ENCODE peak calls at places on chromosomes 2 and 18, in six cellular contexts. V is ovary, T is HCT116, P is uterus, D is A549, S is body of pancreas. F is an unnamed sample.

GRCh38 chr2:131094655-131095281 is 1.5 kb upstream of the FAM168B start:
- DNase-seq in P (no peak), T (no peak), S (no peak), V (no peak), D (no peak), F (no peak)

GRCh38 chr2:19185061-19185460 is 173.4 kb downstream of the OSR1 start:
- DNase-seq in T (no peak), V (no peak), S (no peak), D (no peak), P (no peak), F (no peak)

GRCh38 chr2:113703404-113704299 is 52.8 kb downstream of the SLC35F5 start:
- DNase-seq in P (no peak), T (no peak), V (no peak), S (no peak), D (no peak), F (no peak)

GRCh38 chr2:226660524-226660923 is 139.1 kb downstream of the IRS1 start:
- DNase-seq in T (no peak), V (peak; percentile 58), S (peak; percentile 29), D (no peak), P (peak; percentile 88), F (peak; percentile 84)

GRCh38 chr2:237896507-237896892 is 37.1 kb downstream of the RAMP1 start:
- DNase-seq in T (no peak), P (no peak), D (no peak), S (no peak), V (no peak), F (no peak)

GRCh38 chr2:37377187-37377532 is 32.7 kb downstream of the QPCT start:
- DNase-seq in T (no peak), P (peak; percentile 36), S (no peak), D (no peak), V (no peak), F (peak; percentile 74)

GRCh38 chr18:25126751-25127150 is 225.2 kb downstream of the ZNF521 start:
- DNase-seq in T (no peak), D (no peak), S (no peak), P (no peak), V (no peak), F (no peak)

GRCh38 chr2:102289129-102289528 is 22.2 kb upstream of the IL1RL1 start:
- DNase-seq in S (no peak), D (no peak), V (no peak), P (no peak), T (no peak), F (no peak)

GRCh38 chr2:231687133-231687852 is 21.0 kb upstream of the PTMA start:
- DNase-seq in D (peak; percentile 70), P (no peak), T (no peak), S (peak; percentile 70), V (peak; percentile 52), F (peak; percentile 62)

GRCh38 chr18:80009661-80010550 is 21.5 kb upstream of the TXNL4A start:
- DNase-seq in V (no peak), T (peak; percentile 75), S (peak; percentile 51), P (peak; percentile 52), D (peak; percentile 69), F (peak; percentile 92)

DNA sequence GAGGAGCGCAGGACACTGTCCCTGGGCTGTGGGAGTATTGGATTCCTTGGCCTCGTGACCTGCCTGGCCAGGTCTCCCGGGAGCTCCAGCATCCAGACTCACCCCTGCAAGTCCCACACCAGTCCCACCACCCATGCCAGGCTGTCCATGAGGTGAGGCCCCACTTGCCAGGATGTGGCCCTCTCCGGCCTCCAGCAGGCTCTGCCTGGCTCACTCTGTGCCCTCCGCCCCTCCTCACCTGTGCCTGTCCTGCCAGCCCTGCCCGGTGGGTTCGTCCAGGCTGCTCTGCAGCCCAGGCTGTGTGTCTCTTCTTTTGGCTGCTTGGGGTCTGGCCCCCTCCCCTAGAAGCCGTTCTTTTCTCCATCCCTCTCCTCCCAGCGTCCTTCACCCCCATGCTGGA is 436.8 kb upstream of the MYT1L start:
- DNase-seq in V (no peak), T (no peak), S (no peak), P (no peak), D (no peak), F (no peak)
- H3K9me3 ChIP-seq in V (no peaks in the 10 kb centered on the region), T (no peaks in the 10 kb centered on the region), S (no peaks in the 10 kb centered on the region), P (no peaks in the 10 kb centered on the region), D (no peaks in the 10 kb centered on the region), F (no peaks in the 10 kb centered on the region)

GRCh38 chr2:101124684-101125366 is 26.4 kb downstream of the TBC1D8 start:
- DNase-seq in V (no peak), P (peak; percentile 84), D (peak; percentile 91), T (peak; percentile 93), S (peak; percentile 75), F (peak; percentile 87)

GRCh38 chr2:101124061-101124460 is 27.1 kb downstream of the TBC1D8 start:
- DNase-seq in T (no peak), P (no peak), S (no peak), D (no peak), V (no peak), F (no peak)

GRCh38 chr2:101119431-101119830 is 31.8 kb downstream of the TBC1D8 start:
- DNase-seq in S (peak; percentile 86), T (no peak), D (no peak), V (no peak), P (peak; percentile 60), F (peak; percentile 51)

GRCh38 chr2:101120124-101120996 is 30.8 kb downstream of the TBC1D8 start:
- DNase-seq in S (peak; percentile 99), T (peak; percentile 85), P (peak; percentile 78), D (peak; percentile 49), V (no peak), F (peak; percentile 100)

GRCh38 chr2:101121174-101121573 is 30.0 kb downstream of the TBC1D8 start:
- DNase-seq in S (peak; percentile 70), D (no peak), P (no peak), T (no peak), V (no peak), F (peak; percentile 71)
- TF ChIP-seq POLR2A in S (no peak), D (no peak), P (no peak), T (no peak), V (no peak), F (peak; percentile 85)

GRCh38 chr2:9337901-9338300 is 85.4 kb downstream of the ITGB1BP1 start:
- DNase-seq in S (no peak), V (no peak), P (no peak), D (no peak), T (no peak), F (no peak)

GRCh38 chr2:9334722-9335121 is 88.6 kb downstream of the ITGB1BP1 start:
- DNase-seq in D (no peak), P (no peak), S (no peak), V (no peak), T (no peak), F (no peak)

GRCh38 chr2:9335322-9335754 is 88.0 kb downstream of the ITGB1BP1 start:
- DNase-seq in T (no peak), P (no peak), S (peak; percentile 11), V (no peak), D (no peak), F (no peak)

GRCh38 chr2:9336534-9337354 is 86.6 kb downstream of the ITGB1BP1 start:
- DNase-seq in P (peak; percentile 87), V (peak; percentile 79), T (no peak), S (peak; percentile 64), D (no peak), F (no peak)

GRCh38 chr2:9336209-9336533 is 87.2 kb downstream of the ITGB1BP1 start:
- DNase-seq in D (no peak), P (no peak), S (no peak), T (no peak), V (no peak), F (no peak)
- H3K27ac ChIP-seq in D (no peak overlapping the region), P (peak overlapping the region; percentile 61), S (no peak overlapping the region), T (no peak overlapping the region), V (no peak overlapping the region), F (no peak overlapping the region)

DNA sequence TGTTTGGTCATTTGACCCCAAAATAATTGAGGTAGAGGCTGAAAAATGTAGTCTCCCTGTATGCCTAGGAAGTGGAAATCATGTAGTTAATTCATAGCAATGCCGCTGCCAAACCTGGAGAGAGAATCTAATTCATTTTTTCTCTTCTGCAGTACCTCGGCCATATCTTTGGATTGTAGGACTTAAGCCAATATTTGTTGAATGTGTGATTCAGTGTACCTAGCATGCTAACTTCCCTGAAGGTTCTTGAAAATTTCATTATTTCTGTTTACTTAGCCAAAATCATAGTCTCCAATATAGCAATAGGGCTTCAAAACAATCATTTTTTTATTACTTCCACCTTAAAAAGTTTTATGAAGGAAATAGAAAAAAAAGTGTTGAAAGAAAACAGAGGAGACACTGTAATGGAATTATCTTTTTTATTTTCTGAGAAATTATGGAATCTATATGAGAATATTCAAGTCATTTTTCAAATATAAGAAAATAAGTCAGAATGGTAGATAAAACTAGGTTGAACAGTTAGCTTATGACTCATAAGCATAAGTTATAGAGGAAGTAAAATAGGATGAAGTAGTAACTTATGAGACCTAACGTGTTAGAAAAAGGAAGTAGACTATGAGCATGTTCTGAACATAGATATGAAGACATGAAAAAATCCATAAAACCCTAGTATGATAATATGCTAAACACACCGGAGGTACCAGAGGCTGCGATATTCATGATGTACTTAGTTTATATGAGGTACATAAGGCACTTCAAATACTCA is 35.1 kb upstream of the CDH19 start:
- DNase-seq in S (no peak), T (no peak), P (no peak), D (no peak), V (no peak), F (no peak)
- H3K9me3 ChIP-seq in S (no peaks in the 10 kb centered on the region), T (peaks cover 12% of the 10 kb centered on the region), P (no peaks in the 10 kb centered on the region), D (no peaks in the 10 kb centered on the region), V (no peaks in the 10 kb centered on the region), F (no peaks in the 10 kb centered on the region)